ENCODE peak calls at places on chromosomes 12 and 14, in nine cellular contexts. L, P, Z, D, K, I, Q, W and C are unnamed samples.

GRCh38 chr14:98177551-98177950 is 1094.4 kb downstream of the BCL11B start:
- DNase-seq in L (no peak), P (no peak), Z (no peak), K (no peak), D (no peak), Q (no peak), I (no peak), W (no peak), C (no peak)

GRCh38 chr12:105769486-105769885 is 369.3 kb downstream of the NUAK1 start:
- DNase-seq in L (peak; percentile 13), I (no peak), K (no peak), Z (no peak), Q (no peak), P (no peak), W (no peak), D (no peak), C (no peak)

GRCh38 chr14:64675246-64675645 is 29.0 kb upstream of the PLEKHG3 start:
- DNase-seq in I (no peak), Z (no peak), K (no peak), D (no peak), W (no peak), Q (no peak), L (no peak), P (no peak), C (peak; percentile 21)

GRCh38 chr14:99391671-99392070 is 89.0 kb downstream of the SETD3 start:
- DNase-seq in I (no peak), L (peak; percentile 44), Q (no peak), D (no peak), K (no peak), W (no peak), Z (no peak), P (no peak), C (no peak)

GRCh38 chr12:45644521-45644920 is 85.0 kb upstream of the ARID2 start:
- DNase-seq in W (no peak), Z (no peak), P (no peak), Q (no peak), K (peak; percentile 94), L (peak; percentile 71), D (no peak), I (no peak), C (no peak)

GRCh38 chr14:76958020-76958965 is 70.2 kb downstream of the IRF2BPL start:
- DNase-seq in P (no peak), L (no peak), W (no peak), Z (no peak), K (no peak), Q (no peak), I (no peak), D (no peak), C (no peak)

GRCh38 chr14:26963696-26964095 is 365.9 kb upstream of the NOVA1 start:
- DNase-seq in I (no peak), D (no peak), Q (no peak), P (no peak), L (no peak), K (no peak), Z (no peak), W (no peak), C (no peak)

GRCh38 chr12:104971276-104971675 is 13.2 kb upstream of the SLC41A2 start:
- DNase-seq in Z (no peak), D (no peak), L (no peak), I (no peak), K (no peak), Q (no peak), W (no peak), P (no peak), C (no peak)

GRCh38 chr12:56661979-56662638 is 16.3 kb upstream of the ATP5F1B start:
- DNase-seq in I (no peak), L (no peak), P (no peak), D (no peak), Q (no peak), Z (no peak), K (no peak), W (peak; percentile 24), C (no peak)

GRCh38 chr12:53174881-53175491 is 5.5 kb upstream of the ZNF740 start:
- DNase-seq in P (peak; percentile 85), I (no peak), Q (peak; percentile 94), K (peak; percentile 68), Z (no peak), W (no peak), D (no peak), L (peak; percentile 42), C (peak; percentile 23)

GRCh38 chr12:14238224-14238792 is 127.2 kb upstream of the ATF7IP start:
- DNase-seq in Z (no peak), P (no peak), I (no peak), W (no peak), K (peak; percentile 40), L (peak; percentile 55), Q (no peak), D (no peak), C (peak; percentile 20)

GRCh38 chr12:44875954-44876553 is at the start of gene NELL2:
- DNase-seq in Z (no peak), I (no peak), W (peak; percentile 75), K (no peak), Q (no peak), L (no peak), P (peak; percentile 23), D (no peak), C (peak; percentile 17)

DNA sequence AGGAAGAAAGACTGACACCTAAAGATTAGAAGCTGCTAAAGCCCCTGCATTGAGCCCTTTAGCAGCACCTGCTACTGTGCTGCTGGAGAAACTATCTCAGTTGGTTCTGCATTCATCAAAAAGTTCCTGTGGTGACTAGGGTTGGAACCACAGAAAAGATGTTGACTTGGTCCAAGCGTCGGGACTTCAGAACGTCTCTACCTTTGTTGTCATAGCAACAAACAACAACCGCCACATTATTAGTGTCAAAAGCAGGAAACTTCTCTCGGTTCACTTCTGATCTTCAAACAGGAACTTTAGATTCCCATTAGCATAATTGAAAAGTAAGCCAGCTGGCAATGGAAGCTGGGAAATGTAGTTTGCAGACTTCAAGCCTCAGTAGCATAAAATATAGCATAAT is 368.0 kb downstream of the SEC23A start:
- DNase-seq in P (no peak), Z (no peak), K (no peak), L (no peak), W (no peak), D (no peak), Q (no peak), I (no peak), C (no peak)
- TF ChIP-seq POLR2A in P (no peak), Z (no peak), K (no peak), L (no peak), W (no peak), D (no peak), Q (no peak), I (no peak), C (no peak)

DNA sequence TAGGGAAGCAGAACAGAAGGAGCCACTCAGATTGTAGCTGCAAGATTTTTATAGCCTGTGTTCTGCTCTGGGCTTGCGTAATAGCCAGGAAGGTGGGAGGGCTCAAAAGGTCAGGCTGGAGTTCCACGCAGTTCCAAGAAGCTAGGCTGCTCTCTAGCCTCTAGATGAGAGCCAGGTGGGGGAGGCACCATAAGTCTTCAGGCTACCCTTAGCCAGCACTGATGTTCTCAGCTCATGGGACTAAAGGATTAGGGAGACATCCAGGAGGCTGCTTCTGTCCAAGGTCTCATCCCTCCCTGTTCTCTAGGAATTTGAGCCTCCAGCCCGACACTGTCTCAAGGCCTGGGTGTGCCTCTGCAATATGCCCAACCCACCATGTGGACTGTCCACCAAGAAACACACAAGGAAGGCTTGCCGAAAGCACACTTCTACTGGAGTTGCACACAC is 1.7 kb downstream of the LMBR1L start:
- DNase-seq in Q (peak; percentile 23), K (peak; percentile 86), D (no peak), L (peak; percentile 20), I (no peak), W (no peak), Z (no peak), P (peak; percentile 53), C (peak; percentile 40)
- TF ChIP-seq POLR2A in Q (no peak), K (no peak), D (no peak), L (no peak), I (no peak), W (no peak), Z (no peak), P (peak; percentile 8), C (no peak)

GRCh38 chr14:73949752-73950734 is at the start of the genes COQ6 and FAM161B:
- DNase-seq in W (peak; percentile 96), P (peak; percentile 92), K (peak; percentile 96), Q (peak; percentile 95), Z (peak; percentile 95), I (peak; percentile 78), D (peak; percentile 97), L (peak; percentile 96), C (peak; percentile 96)
- TF ChIP-seq POLR2A in W (peak; percentile 55), P (peak; percentile 91), K (peak; percentile 75), Q (peak; percentile 96), Z (no peak), I (peak; percentile 66), D (no peak), L (peak; percentile 93), C (peak; percentile 93)

GRCh38 chr12:33253123-33253522 is 186.5 kb downstream of the SYT10 start:
- DNase-seq in W (no peak), Q (no peak), L (no peak), K (no peak), D (no peak), P (no peak), I (no peak), Z (no peak), C (no peak)

GRCh38 chr12:33251548-33251947 is 188.1 kb downstream of the SYT10 start:
- DNase-seq in K (no peak), D (no peak), Z (no peak), L (no peak), W (no peak), P (no peak), Q (no peak), I (no peak), C (no peak)

GRCh38 chr12:33245459-33245858 is 194.2 kb downstream of the SYT10 start:
- DNase-seq in K (no peak), Q (no peak), L (no peak), Z (no peak), P (no peak), W (no peak), D (no peak), I (no peak), C (no peak)

GRCh38 chr12:33248364-33248763 is 191.3 kb downstream of the SYT10 start:
- DNase-seq in D (no peak), L (no peak), K (no peak), I (no peak), Q (no peak), W (no peak), Z (no peak), P (no peak), C (no peak)

DNA sequence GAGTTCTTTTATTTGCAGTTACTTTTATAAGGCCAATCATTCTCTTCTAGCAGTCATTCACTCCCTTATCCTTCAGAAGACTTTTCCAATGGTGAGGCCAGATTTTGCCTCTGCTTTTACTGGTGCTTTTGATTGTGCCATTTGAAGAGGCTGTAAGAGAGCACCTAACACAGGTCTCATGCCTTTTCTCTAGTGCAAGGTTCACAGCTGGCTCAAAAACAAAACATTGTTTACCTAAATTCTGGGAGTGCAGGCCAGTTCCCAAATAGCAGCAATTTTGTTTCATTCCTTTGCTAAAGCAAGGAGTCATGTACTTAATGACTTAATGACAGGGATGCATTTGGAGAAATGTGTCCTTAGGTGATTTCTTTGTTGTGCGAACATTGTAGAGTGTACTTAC is 192.0 kb downstream of the SYT10 start:
- DNase-seq in P (no peak), L (no peak), Q (no peak), D (no peak), Z (no peak), K (no peak), I (no peak), W (no peak), C (no peak)
- TF ChIP-seq POLR2A in P (no peak), L (no peak), Q (no peak), D (no peak), Z (no peak), K (no peak), I (no peak), W (no peak), C (no peak)

GRCh38 chr12:94204647-94205247 is 56.4 kb downstream of the PLXNC1 start:
- DNase-seq in Z (no peak), W (no peak), L (no peak), I (no peak), D (no peak), P (no peak), Q (no peak), K (no peak), C (peak; percentile 76)
- TF ChIP-seq POLR2A in Z (no peak), W (no peak), L (no peak), I (no peak), D (no peak), P (no peak), Q (no peak), K (no peak), C (no peak)